ENCODE peak calls at places on chromosomes 4 and X, in seven cellular contexts. One of them, this sample, is unnamed.
A peak's percentile ranks its signal among the peaks of the same experiment; 100 is the strongest.

GRCh38 chrX:46547857-46548256 is 2.6 kb upstream of the ZNF674 start:
- DNase-seq in uterus: no peak
- DNase-seq in putamen: no peak
- DNase-seq in stimulated activated CD4-positive, alpha-beta T cell treated with anti-CD3 and anti-CD28 coated beads, Interleukin-1b, Interleukin-23, amount 100 ng/mL, for 48 hours: no peak
- DNase-seq in OCI-LY7: no peak
- DNase-seq in left ventricle myocardium inferior: no peak
- DNase-seq in EH: peak; percentile 87
- DNase-seq in this sample: no peak

GRCh38 chr4:113978561-113979156 is 788 bp downstream of the ARSJ start:
- DNase-seq in putamen: no peak
- DNase-seq in uterus: peak; percentile 22
- DNase-seq in stimulated activated CD4-positive, alpha-beta T cell treated with anti-CD3 and anti-CD28 coated beads, Interleukin-1b, Interleukin-23, amount 100 ng/mL, for 48 hours: no peak
- DNase-seq in left ventricle myocardium inferior: no peak
- DNase-seq in EH: peak; percentile 62
- DNase-seq in OCI-LY7: no peak
- DNase-seq in this sample: no peak

GRCh38 chrX:11341274-11342256 is 48.4 kb downstream of the AMELX start:
- DNase-seq in uterus: peak; percentile 77
- DNase-seq in putamen: no peak
- DNase-seq in OCI-LY7: peak; percentile 20
- DNase-seq in left ventricle myocardium inferior: peak; percentile 48
- DNase-seq in stimulated activated CD4-positive, alpha-beta T cell treated with anti-CD3 and anti-CD28 coated beads, Interleukin-1b, Interleukin-23, amount 100 ng/mL, for 48 hours: no peak
- DNase-seq in EH: peak; percentile 84
- DNase-seq in this sample: peak; percentile 64

GRCh38 chrX:40140706-40141499 is 43.1 kb upstream of the BCOR start:
- DNase-seq in putamen: no peak
- DNase-seq in left ventricle myocardium inferior: no peak
- DNase-seq in stimulated activated CD4-positive, alpha-beta T cell treated with anti-CD3 and anti-CD28 coated beads, Interleukin-1b, Interleukin-23, amount 100 ng/mL, for 48 hours: no peak
- DNase-seq in uterus: peak; percentile 57
- DNase-seq in OCI-LY7: peak; percentile 19
- DNase-seq in EH: peak; percentile 40
- DNase-seq in this sample: no peak

GRCh38 chr4:75344915-75345314 is 169.3 kb downstream of the RCHY1 start:
- DNase-seq in stimulated activated CD4-positive, alpha-beta T cell treated with anti-CD3 and anti-CD28 coated beads, Interleukin-1b, Interleukin-23, amount 100 ng/mL, for 48 hours: no peak
- DNase-seq in putamen: no peak
- DNase-seq in OCI-LY7: no peak
- DNase-seq in EH: peak; percentile 62
- DNase-seq in uterus: no peak
- DNase-seq in left ventricle myocardium inferior: no peak
- DNase-seq in this sample: no peak

GRCh38 chr4:78781086-78781630 is 5.0 kb downstream of the BMP2K start:
- DNase-seq in OCI-LY7: no peak
- DNase-seq in left ventricle myocardium inferior: no peak
- DNase-seq in EH: no peak
- DNase-seq in putamen: no peak
- DNase-seq in stimulated activated CD4-positive, alpha-beta T cell treated with anti-CD3 and anti-CD28 coated beads, Interleukin-1b, Interleukin-23, amount 100 ng/mL, for 48 hours: no peak
- DNase-seq in uterus: no peak
- DNase-seq in this sample: no peak

GRCh38 chr4:118683513-118683912 is 1.7 kb upstream of the METTL14 start:
- DNase-seq in uterus: no peak
- DNase-seq in putamen: no peak
- DNase-seq in stimulated activated CD4-positive, alpha-beta T cell treated with anti-CD3 and anti-CD28 coated beads, Interleukin-1b, Interleukin-23, amount 100 ng/mL, for 48 hours: no peak
- DNase-seq in EH: peak; percentile 24
- DNase-seq in OCI-LY7: peak; percentile 44
- DNase-seq in left ventricle myocardium inferior: no peak
- DNase-seq in this sample: peak; percentile 63

GRCh38 chr4:42359686-42360085 is 37.6 kb upstream of the SHISA3 start:
- DNase-seq in OCI-LY7: no peak
- DNase-seq in EH: no peak
- DNase-seq in uterus: no peak
- DNase-seq in putamen: no peak
- DNase-seq in stimulated activated CD4-positive, alpha-beta T cell treated with anti-CD3 and anti-CD28 coated beads, Interleukin-1b, Interleukin-23, amount 100 ng/mL, for 48 hours: no peak
- DNase-seq in left ventricle myocardium inferior: no peak
- DNase-seq in this sample: no peak

GRCh38 chr4:78899302-78899701 is 39.9 kb downstream of the PAQR3 start:
- DNase-seq in stimulated activated CD4-positive, alpha-beta T cell treated with anti-CD3 and anti-CD28 coated beads, Interleukin-1b, Interleukin-23, amount 100 ng/mL, for 48 hours: no peak
- DNase-seq in putamen: no peak
- DNase-seq in OCI-LY7: no peak
- DNase-seq in uterus: no peak
- DNase-seq in EH: no peak
- DNase-seq in left ventricle myocardium inferior: no peak
- DNase-seq in this sample: no peak

GRCh38 chrX:1444896-1445480 is 7.7 kb downstream of the ASMTL start:
- DNase-seq in EH: no peak
- DNase-seq in stimulated activated CD4-positive, alpha-beta T cell treated with anti-CD3 and anti-CD28 coated beads, Interleukin-1b, Interleukin-23, amount 100 ng/mL, for 48 hours: no peak
- DNase-seq in putamen: no peak
- DNase-seq in left ventricle myocardium inferior: no peak
- DNase-seq in OCI-LY7: no peak
- DNase-seq in uterus: peak; percentile 3
- DNase-seq in this sample: no peak

GRCh38 chr4:141646969-141647368 is 10.6 kb downstream of the IL15 start:
- DNase-seq in left ventricle myocardium inferior: no peak
- DNase-seq in OCI-LY7: no peak
- DNase-seq in stimulated activated CD4-positive, alpha-beta T cell treated with anti-CD3 and anti-CD28 coated beads, Interleukin-1b, Interleukin-23, amount 100 ng/mL, for 48 hours: no peak
- DNase-seq in EH: peak; percentile 29
- DNase-seq in uterus: no peak
- DNase-seq in putamen: no peak
- DNase-seq in this sample: no peak

GRCh38 chrX:153474718-153475117 is 4.3 kb upstream of the HAUS7 start:
- DNase-seq in left ventricle myocardium inferior: peak; percentile 71
- DNase-seq in stimulated activated CD4-positive, alpha-beta T cell treated with anti-CD3 and anti-CD28 coated beads, Interleukin-1b, Interleukin-23, amount 100 ng/mL, for 48 hours: peak; percentile 22
- DNase-seq in EH: peak; percentile 74
- DNase-seq in putamen: no peak
- DNase-seq in uterus: peak; percentile 77
- DNase-seq in OCI-LY7: no peak
- DNase-seq in this sample: no peak

GRCh38 chrX:43703211-43703791 is 47.2 kb downstream of the MAOA start:
- DNase-seq in putamen: no peak
- DNase-seq in left ventricle myocardium inferior: no peak
- DNase-seq in stimulated activated CD4-positive, alpha-beta T cell treated with anti-CD3 and anti-CD28 coated beads, Interleukin-1b, Interleukin-23, amount 100 ng/mL, for 48 hours: no peak
- DNase-seq in uterus: no peak
- DNase-seq in EH: peak; percentile 70
- DNase-seq in OCI-LY7: no peak
- DNase-seq in this sample: no peak

GRCh38 chr4:15717647-15718416 is 15.0 kb downstream of the BST1 start:
- DNase-seq in left ventricle myocardium inferior: no peak
- DNase-seq in EH: peak; percentile 37
- DNase-seq in putamen: no peak
- DNase-seq in uterus: no peak
- DNase-seq in OCI-LY7: no peak
- DNase-seq in stimulated activated CD4-positive, alpha-beta T cell treated with anti-CD3 and anti-CD28 coated beads, Interleukin-1b, Interleukin-23, amount 100 ng/mL, for 48 hours: no peak
- DNase-seq in this sample: no peak

GRCh38 chr4:175339100-175339707 is 421.0 kb downstream of the ADAM29 start:
- DNase-seq in uterus: no peak
- DNase-seq in stimulated activated CD4-positive, alpha-beta T cell treated with anti-CD3 and anti-CD28 coated beads, Interleukin-1b, Interleukin-23, amount 100 ng/mL, for 48 hours: no peak
- DNase-seq in EH: peak; percentile 35
- DNase-seq in left ventricle myocardium inferior: no peak
- DNase-seq in putamen: no peak
- DNase-seq in OCI-LY7: no peak
- DNase-seq in this sample: no peak

GRCh38 chr4:7759221-7759620 is 180.4 kb downstream of the AFAP1 start:
- DNase-seq in uterus: no peak
- DNase-seq in stimulated activated CD4-positive, alpha-beta T cell treated with anti-CD3 and anti-CD28 coated beads, Interleukin-1b, Interleukin-23, amount 100 ng/mL, for 48 hours: peak; percentile 75
- DNase-seq in putamen: no peak
- DNase-seq in OCI-LY7: peak; percentile 55
- DNase-seq in left ventricle myocardium inferior: no peak
- DNase-seq in EH: no peak
- DNase-seq in this sample: no peak

GRCh38 chrX:116173006-116173405 is 2.5 kb downstream of the AGTR2 start:
- DNase-seq in OCI-LY7: no peak
- DNase-seq in EH: no peak
- DNase-seq in stimulated activated CD4-positive, alpha-beta T cell treated with anti-CD3 and anti-CD28 coated beads, Interleukin-1b, Interleukin-23, amount 100 ng/mL, for 48 hours: no peak
- DNase-seq in uterus: no peak
- DNase-seq in putamen: no peak
- DNase-seq in left ventricle myocardium inferior: no peak
- DNase-seq in this sample: no peak

GRCh38 chr4:105895609-105896460 is 564 bp downstream of the NPNT start:
- DNase-seq in uterus: peak; percentile 12
- DNase-seq in stimulated activated CD4-positive, alpha-beta T cell treated with anti-CD3 and anti-CD28 coated beads, Interleukin-1b, Interleukin-23, amount 100 ng/mL, for 48 hours: peak; percentile 3
- DNase-seq in EH: no peak
- DNase-seq in OCI-LY7: no peak
- DNase-seq in putamen: no peak
- DNase-seq in left ventricle myocardium inferior: peak; percentile 17
- DNase-seq in this sample: peak; percentile 32

GRCh38 chrX:32995427-32995826 is 215.9 kb downstream of the DMD start:
- DNase-seq in left ventricle myocardium inferior: no peak
- DNase-seq in uterus: no peak
- DNase-seq in EH: no peak
- DNase-seq in putamen: no peak
- DNase-seq in stimulated activated CD4-positive, alpha-beta T cell treated with anti-CD3 and anti-CD28 coated beads, Interleukin-1b, Interleukin-23, amount 100 ng/mL, for 48 hours: no peak
- DNase-seq in OCI-LY7: no peak
- DNase-seq in this sample: no peak

GRCh38 chr4:126839066-126839465 is 793.7 kb upstream of the INTU start:
- DNase-seq in EH: peak; percentile 79
- DNase-seq in left ventricle myocardium inferior: no peak
- DNase-seq in uterus: no peak
- DNase-seq in putamen: no peak
- DNase-seq in OCI-LY7: no peak
- DNase-seq in stimulated activated CD4-positive, alpha-beta T cell treated with anti-CD3 and anti-CD28 coated beads, Interleukin-1b, Interleukin-23, amount 100 ng/mL, for 48 hours: no peak
- DNase-seq in this sample: no peak

GRCh38 chrX:110851780-110852179 is 56.2 kb upstream of the CHRDL1 start:
- DNase-seq in EH: peak; percentile 33
- DNase-seq in stimulated activated CD4-positive, alpha-beta T cell treated with anti-CD3 and anti-CD28 coated beads, Interleukin-1b, Interleukin-23, amount 100 ng/mL, for 48 hours: no peak
- DNase-seq in left ventricle myocardium inferior: no peak
- DNase-seq in OCI-LY7: no peak
- DNase-seq in uterus: no peak
- DNase-seq in putamen: no peak
- DNase-seq in this sample: no peak

GRCh38 chr4:94131212-94131611 is 76.5 kb upstream of the SMARCAD1 start:
- DNase-seq in putamen: no peak
- DNase-seq in left ventricle myocardium inferior: no peak
- DNase-seq in EH: no peak
- DNase-seq in stimulated activated CD4-positive, alpha-beta T cell treated with anti-CD3 and anti-CD28 coated beads, Interleukin-1b, Interleukin-23, amount 100 ng/mL, for 48 hours: no peak
- DNase-seq in uterus: no peak
- DNase-seq in OCI-LY7: no peak
- DNase-seq in this sample: no peak

GRCh38 chr4:48262926-48263325 is 6.7 kb downstream of the TEC start:
- DNase-seq in left ventricle myocardium inferior: no peak
- DNase-seq in stimulated activated CD4-positive, alpha-beta T cell treated with anti-CD3 and anti-CD28 coated beads, Interleukin-1b, Interleukin-23, amount 100 ng/mL, for 48 hours: no peak
- DNase-seq in putamen: no peak
- DNase-seq in EH: peak; percentile 80
- DNase-seq in OCI-LY7: no peak
- DNase-seq in uterus: no peak
- DNase-seq in this sample: peak; percentile 67

GRCh38 chr4:101198741-101199339 is 148.5 kb downstream of the PPP3CA start:
- DNase-seq in left ventricle myocardium inferior: no peak
- DNase-seq in putamen: no peak
- DNase-seq in OCI-LY7: no peak
- DNase-seq in EH: no peak
- DNase-seq in stimulated activated CD4-positive, alpha-beta T cell treated with anti-CD3 and anti-CD28 coated beads, Interleukin-1b, Interleukin-23, amount 100 ng/mL, for 48 hours: no peak
- DNase-seq in uterus: no peak
- DNase-seq in this sample: no peak

GRCh38 chrX:147738260-147738659 is 173.5 kb upstream of the FMR1 start:
- DNase-seq in putamen: no peak
- DNase-seq in uterus: no peak
- DNase-seq in stimulated activated CD4-positive, alpha-beta T cell treated with anti-CD3 and anti-CD28 coated beads, Interleukin-1b, Interleukin-23, amount 100 ng/mL, for 48 hours: peak; percentile 14
- DNase-seq in EH: no peak
- DNase-seq in OCI-LY7: no peak
- DNase-seq in left ventricle myocardium inferior: no peak
- DNase-seq in this sample: peak; percentile 49

GRCh38 chrX:111164728-111165127 is 68.7 kb downstream of the PAK3 start:
- DNase-seq in stimulated activated CD4-positive, alpha-beta T cell treated with anti-CD3 and anti-CD28 coated beads, Interleukin-1b, Interleukin-23, amount 100 ng/mL, for 48 hours: no peak
- DNase-seq in putamen: no peak
- DNase-seq in left ventricle myocardium inferior: no peak
- DNase-seq in OCI-LY7: peak; percentile 0
- DNase-seq in EH: no peak
- DNase-seq in uterus: no peak
- DNase-seq in this sample: peak; percentile 20

GRCh38 chr4:119656986-119657635 is 28.5 kb upstream of the PDE5A start:
- DNase-seq in putamen: no peak
- DNase-seq in uterus: no peak
- DNase-seq in left ventricle myocardium inferior: no peak
- DNase-seq in stimulated activated CD4-positive, alpha-beta T cell treated with anti-CD3 and anti-CD28 coated beads, Interleukin-1b, Interleukin-23, amount 100 ng/mL, for 48 hours: no peak
- DNase-seq in EH: peak; percentile 29
- DNase-seq in OCI-LY7: no peak
- DNase-seq in this sample: no peak

GRCh38 chr4:81631958-81632439 is 160.3 kb upstream of the RASGEF1B start:
- DNase-seq in stimulated activated CD4-positive, alpha-beta T cell treated with anti-CD3 and anti-CD28 coated beads, Interleukin-1b, Interleukin-23, amount 100 ng/mL, for 48 hours: no peak
- DNase-seq in EH: peak; percentile 20
- DNase-seq in uterus: no peak
- DNase-seq in OCI-LY7: peak; percentile 44
- DNase-seq in putamen: peak; percentile 46
- DNase-seq in left ventricle myocardium inferior: no peak
- DNase-seq in this sample: no peak

GRCh38 chrX:48998391-48998790 is 3.7 kb downstream of the GRIPAP1 start:
- DNase-seq in stimulated activated CD4-positive, alpha-beta T cell treated with anti-CD3 and anti-CD28 coated beads, Interleukin-1b, Interleukin-23, amount 100 ng/mL, for 48 hours: no peak
- DNase-seq in putamen: no peak
- DNase-seq in uterus: no peak
- DNase-seq in left ventricle myocardium inferior: no peak
- DNase-seq in EH: no peak
- DNase-seq in OCI-LY7: no peak
- DNase-seq in this sample: peak; percentile 38

GRCh38 chrX:24260827-24261550 is 52.9 kb downstream of the SUPT20HL2 start:
- DNase-seq in OCI-LY7: no peak
- DNase-seq in putamen: peak; percentile 3
- DNase-seq in stimulated activated CD4-positive, alpha-beta T cell treated with anti-CD3 and anti-CD28 coated beads, Interleukin-1b, Interleukin-23, amount 100 ng/mL, for 48 hours: peak; percentile 36
- DNase-seq in EH: peak; percentile 41
- DNase-seq in left ventricle myocardium inferior: no peak
- DNase-seq in uterus: peak; percentile 48
- DNase-seq in this sample: peak; percentile 87

GRCh38 chr4:26310264-26310663 is 10.6 kb upstream of the RBPJ start:
- DNase-seq in left ventricle myocardium inferior: no peak
- DNase-seq in uterus: no peak
- DNase-seq in EH: no peak
- DNase-seq in stimulated activated CD4-positive, alpha-beta T cell treated with anti-CD3 and anti-CD28 coated beads, Interleukin-1b, Interleukin-23, amount 100 ng/mL, for 48 hours: no peak
- DNase-seq in OCI-LY7: no peak
- DNase-seq in putamen: no peak
- DNase-seq in this sample: no peak

This sample was measured in KBM-7.